ENCODE peak calls at places on chromosomes 3 and 15, in six cellular contexts. S, U, G, D, Y and X are unnamed samples.

GRCh38 chr3:115092220-115092791 is 54.8 kb downstream of the ZBTB20 start:
- DNase-seq in S (peak), U (peak), Y (peak), D (no peak), G (peak), X (peak)

GRCh38 chr3:186128158-186128557 is 19.3 kb upstream of the ETV5 start:
- DNase-seq in G (no peak), Y (no peak), D (no peak), S (no peak), U (no peak), X (no peak)

GRCh38 chr15:30038667-30039523 is 43.9 kb upstream of the GOLGA8J start:
- DNase-seq in U (no peak), S (peak), G (no peak), Y (no peak), D (no peak), X (peak)

GRCh38 chr15:65086680-65087111 is 10.2 kb downstream of the KBTBD13 start:
- DNase-seq in G (peak), U (no peak), D (no peak), Y (no peak), S (no peak), X (no peak)

GRCh38 chr3:197397812-197398211 is 99.4 kb upstream of the DLG1 start:
- DNase-seq in D (no peak), G (no peak), U (no peak), S (no peak), Y (no peak), X (no peak)

GRCh38 chr3:156693166-156693565 is 18.8 kb downstream of the TIPARP start:
- DNase-seq in Y (no peak), S (no peak), D (no peak), G (no peak), U (no peak), X (no peak)

GRCh38 chr3:189460511-189460910 is 170.7 kb upstream of the TP63 start:
- DNase-seq in D (no peak), U (no peak), Y (no peak), S (no peak), G (no peak), X (no peak)

GRCh38 chr3:70832811-70833509 is 520.5 kb upstream of the MDFIC2 start:
- DNase-seq in Y (no peak), U (no peak), S (no peak), G (peak), D (no peak), X (no peak)

GRCh38 chr15:77642019-77642418 is 9.3 kb upstream of the LINGO1 start:
- DNase-seq in S (no peak), U (no peak), D (no peak), Y (no peak), G (no peak), X (no peak)

GRCh38 chr3:38267689-38268477 is 2.3 kb downstream of the SLC22A13 start:
- DNase-seq in D (no peak), S (no peak), U (no peak), Y (no peak), G (no peak), X (no peak)

GRCh38 chr3:108664266-108664665 is 74.7 kb downstream of the DZIP3 start:
- DNase-seq in S (no peak), Y (no peak), G (peak), D (no peak), U (no peak), X (no peak)

GRCh38 chr15:79282371-79283251 is at the start of gene ANKRD34C:
- DNase-seq in D (no peak), U (no peak), Y (no peak), S (peak), G (no peak), X (no peak)

GRCh38 chr15:32802296-32802936 is 84.6 kb downstream of the GREM1 start:
- DNase-seq in D (no peak), S (no peak), G (peak), Y (no peak), U (no peak), X (no peak)

GRCh38 chr3:184717608-184717995 is 5.7 kb upstream of the MAGEF1 start:
- DNase-seq in Y (no peak), U (no peak), G (no peak), S (no peak), D (no peak), X (peak)

GRCh38 chr3:127428344-127429001 is 140.6 kb upstream of the PRR20G start:
- DNase-seq in D (no peak), Y (no peak), G (no peak), U (no peak), S (no peak), X (no peak)

GRCh38 chr15:37873336-37873735 is 61.1 kb upstream of the TMCO5A start:
- DNase-seq in U (no peak), D (no peak), G (no peak), Y (no peak), S (no peak), X (no peak)

GRCh38 chr15:100338971-100339444 is 2.8 kb downstream of the ADAMTS17 start:
- DNase-seq in D (peak), Y (peak), G (peak), S (peak), U (peak), X (no peak)

GRCh38 chr3:127688416-127689265 is 15.9 kb downstream of the ABTB1 start:
- DNase-seq in S (peak), D (no peak), G (peak), Y (peak), U (peak), X (no peak)

GRCh38 chr3:43013743-43014155 is 34.6 kb downstream of the GASK1A start:
- DNase-seq in S (no peak), D (no peak), Y (no peak), U (peak), G (no peak), X (no peak)

GRCh38 chr15:85920926-85921325 is 126.2 kb upstream of the KLHL25 start:
- DNase-seq in G (no peak), U (no peak), D (no peak), S (no peak), Y (no peak), X (no peak)

GRCh38 chr15:61906961-61907752 is 153.1 kb downstream of the VPS13C start:
- DNase-seq in S (peak), U (no peak), G (no peak), D (no peak), Y (no peak), X (no peak)

GRCh38 chr3:140532793-140533330 is 145.0 kb upstream of the TRIM42 start:
- DNase-seq in Y (no peak), S (no peak), U (no peak), D (no peak), G (peak), X (no peak)

GRCh38 chr3:182212479-182213076 is 500.9 kb downstream of the SOX2 start:
- DNase-seq in G (no peak), Y (peak), U (no peak), S (peak), D (peak), X (no peak)

GRCh38 chr15:98689431-98689861 is 41.1 kb downstream of the IGF1R start:
- DNase-seq in G (peak), U (no peak), S (no peak), D (no peak), Y (no peak), X (no peak)

GRCh38 chr3:52682016-52682415 is 3.7 kb downstream of the PBRM1 start:
- DNase-seq in D (no peak), U (no peak), G (peak), S (peak), Y (peak), X (no peak)

GRCh38 chr15:84681822-84682221 is 23.8 kb upstream of the NMB start:
- DNase-seq in D (no peak), S (no peak), U (peak), G (no peak), Y (no peak), X (no peak)

GRCh38 chr15:29665441-29665985 is 156.8 kb downstream of the TJP1 start:
- DNase-seq in Y (no peak), G (no peak), U (no peak), S (no peak), D (no peak), X (no peak)

GRCh38 chr3:73399106-73399505 is 225.6 kb downstream of the PDZRN3 start:
- DNase-seq in U (no peak), S (no peak), D (no peak), Y (no peak), G (no peak), X (no peak)

GRCh38 chr15:90060797-90061196 is 41.5 kb downstream of the IDH2 start:
- DNase-seq in Y (no peak), G (no peak), U (no peak), D (no peak), S (peak), X (no peak)

GRCh38 chr3:23232016-23232415 is 28.9 kb downstream of the UBE2E2 start:
- DNase-seq in G (no peak), S (no peak), Y (no peak), D (no peak), U (no peak), X (no peak)

GRCh38 chr3:127590282-127590592 is 296 bp downstream of the TPRA1 start:
- DNase-seq in D (no peak), S (no peak), G (no peak), U (peak), Y (no peak), X (no peak)

GRCh38 chr15:79540551-79540950 is 108.4 kb downstream of the MINAR1 start:
- DNase-seq in D (no peak), U (no peak), Y (no peak), G (no peak), S (no peak), X (no peak)

GRCh38 chr3:157816296-157816695 is 289.9 kb downstream of the SHOX2 start:
- DNase-seq in Y (no peak), G (no peak), U (no peak), S (no peak), D (no peak), X (no peak)

GRCh38 chr15:65916041-65916663 is 46.9 kb downstream of the RAB11A start:
- DNase-seq in U (no peak), Y (no peak), D (no peak), G (no peak), S (no peak), X (no peak)

DNA sequence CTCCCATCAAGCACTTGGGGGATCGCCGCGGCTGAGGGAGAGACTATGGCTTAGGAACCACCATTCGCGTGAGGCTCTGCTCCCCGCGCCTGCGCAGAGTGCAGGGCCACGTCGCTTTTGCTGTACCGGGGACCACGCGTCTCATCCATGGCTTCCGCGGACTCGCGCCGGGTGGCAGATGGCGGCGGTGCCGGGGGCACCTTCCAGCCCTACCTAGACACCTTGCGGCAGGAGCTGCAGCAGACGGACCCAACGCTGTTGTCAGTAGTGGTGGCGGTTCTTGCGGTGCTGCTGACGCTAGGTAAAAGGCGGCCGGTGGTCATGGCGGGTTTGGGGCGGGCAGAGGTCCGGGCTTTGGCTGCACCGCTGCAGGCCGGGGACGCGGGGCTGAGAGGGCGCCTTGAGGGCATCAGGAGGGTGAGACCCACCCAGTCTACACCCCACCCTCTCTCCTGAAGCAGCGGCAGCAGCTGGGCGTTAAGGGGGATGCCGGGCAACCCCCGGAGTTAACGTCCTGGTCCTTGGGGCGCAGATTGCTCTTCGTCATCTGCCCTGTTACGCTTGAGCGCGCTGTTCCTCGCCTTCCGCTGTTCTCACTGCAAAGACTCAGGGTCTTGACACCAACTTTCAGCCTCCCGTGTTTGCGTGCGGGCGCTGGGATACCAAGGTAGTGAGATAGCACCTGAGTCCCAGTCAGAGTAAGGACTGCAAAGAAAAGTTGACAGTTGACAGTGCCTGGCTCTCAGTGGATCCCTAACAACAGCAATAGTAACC is at the start of gene SRPRB:
- DNase-seq in G (peak), U (peak), D (no peak), S (peak), Y (peak), X (peak)
- H3K27ac ChIP-seq in G (peak), U (peak), D (peak), S (peak), Y (peak), X (no peak)

GRCh38 chr3:149277338-149277813 is 55.7 kb upstream of the CP start:
- DNase-seq in Y (no peak), U (no peak), D (peak), G (peak), S (no peak), X (no peak)
- H3K27ac ChIP-seq in Y (no peak), U (peak), D (peak), G (peak), S (peak), X (no peak)

GRCh38 chr3:13010770-13011169 is 62.5 kb downstream of the IQSEC1 start:
- DNase-seq in G (peak), S (no peak), U (no peak), D (no peak), Y (no peak), X (no peak)

GRCh38 chr3:13013151-13013561 is 60.1 kb downstream of the IQSEC1 start:
- DNase-seq in Y (no peak), D (no peak), S (no peak), G (peak), U (no peak), X (no peak)

GRCh38 chr3:13012228-13012691 is 61.0 kb downstream of the IQSEC1 start:
- DNase-seq in Y (no peak), G (peak), D (no peak), U (peak), S (peak), X (no peak)

GRCh38 chr3:13009946-13010315 is 63.3 kb downstream of the IQSEC1 start:
- DNase-seq in G (no peak), S (no peak), Y (no peak), D (no peak), U (peak), X (no peak)

DNA sequence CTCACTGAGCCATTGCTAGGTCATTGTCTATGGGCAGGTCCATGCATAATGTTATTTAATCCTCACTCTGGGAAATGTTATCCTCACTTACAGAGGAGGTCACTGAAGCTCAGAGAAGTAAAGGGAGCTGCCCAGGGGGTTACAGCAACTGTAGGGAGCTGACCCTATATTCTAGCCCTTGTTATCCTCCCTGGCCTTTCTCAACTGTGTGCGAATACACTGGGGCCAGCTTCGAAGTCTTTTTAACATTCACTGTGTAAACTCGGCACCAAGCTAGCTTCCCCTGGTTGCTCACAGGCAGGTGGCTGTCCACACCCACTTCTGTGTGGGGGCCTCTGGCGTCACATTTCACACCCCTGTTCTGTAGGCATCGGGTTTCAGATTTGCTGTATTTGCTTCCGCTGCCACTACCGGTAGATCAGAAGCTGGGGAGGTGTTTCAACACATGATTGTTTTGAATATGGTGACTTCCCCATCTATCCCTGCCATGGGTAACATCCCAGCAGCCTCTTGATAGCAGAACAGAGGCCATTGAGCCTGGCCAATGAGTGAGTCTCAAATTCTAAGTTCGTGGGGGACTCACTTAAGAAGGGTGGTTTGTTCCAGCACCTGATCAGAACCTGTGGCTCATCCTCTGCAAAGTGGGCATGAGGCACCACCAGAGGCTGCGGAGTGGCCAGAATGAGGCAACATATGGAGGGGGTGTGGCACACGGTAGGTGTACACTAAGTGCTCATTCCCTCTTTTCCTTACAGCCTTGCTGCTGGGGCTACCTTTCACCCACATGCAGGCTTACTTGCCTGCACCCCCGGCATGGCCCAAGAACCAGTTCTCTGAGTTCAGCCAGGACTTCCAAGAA is 61.6 kb downstream of the IQSEC1 start:
- DNase-seq in G (peak), D (no peak), Y (no peak), U (peak), S (no peak), X (no peak)
- H3K27ac ChIP-seq in G (no peak), D (no peak), Y (no peak), U (peak), S (no peak), X (peak)

GRCh38 chr3:13713396-13713795 is 164.5 kb downstream of the FBLN2 start:
- DNase-seq in G (no peak), D (no peak), U (no peak), S (no peak), Y (peak), X (no peak)

GRCh38 chr3:13712682-13713180 is 163.8 kb downstream of the FBLN2 start:
- DNase-seq in G (no peak), D (no peak), Y (peak), S (no peak), U (no peak), X (no peak)

GRCh38 chr3:13715167-13715954 is 164.5 kb downstream of the WNT7A start:
- DNase-seq in Y (peak), G (no peak), U (no peak), D (no peak), S (no peak), X (no peak)

GRCh38 chr3:13715961-13716360 is 163.9 kb downstream of the WNT7A start:
- DNase-seq in U (no peak), D (no peak), Y (peak), S (no peak), G (no peak), X (no peak)

GRCh38 chr3:13714251-13714916 is 165.5 kb downstream of the FBLN2 start:
- DNase-seq in Y (no peak), U (no peak), G (no peak), D (no peak), S (no peak), X (no peak)
- H3K27ac ChIP-seq in Y (no peak), U (no peak), G (no peak), D (no peak), S (no peak), X (no peak)

GRCh38 chr15:63902671-63903035 is 68.9 kb upstream of the HERC1 start:
- DNase-seq in S (no peak), G (no peak), Y (no peak), D (no peak), U (no peak), X (no peak)

GRCh38 chr15:63901912-63902670 is 68.3 kb upstream of the HERC1 start:
- DNase-seq in G (no peak), D (no peak), Y (no peak), U (no peak), S (no peak), X (no peak)

GRCh38 chr15:63904042-63904441 is 70.3 kb upstream of the HERC1 start:
- DNase-seq in Y (no peak), D (no peak), G (no peak), U (no peak), S (no peak), X (no peak)

GRCh38 chr15:63899193-63899592 is 65.4 kb upstream of the HERC1 start:
- DNase-seq in Y (no peak), G (no peak), D (no peak), U (no peak), S (no peak), X (peak)

DNA sequence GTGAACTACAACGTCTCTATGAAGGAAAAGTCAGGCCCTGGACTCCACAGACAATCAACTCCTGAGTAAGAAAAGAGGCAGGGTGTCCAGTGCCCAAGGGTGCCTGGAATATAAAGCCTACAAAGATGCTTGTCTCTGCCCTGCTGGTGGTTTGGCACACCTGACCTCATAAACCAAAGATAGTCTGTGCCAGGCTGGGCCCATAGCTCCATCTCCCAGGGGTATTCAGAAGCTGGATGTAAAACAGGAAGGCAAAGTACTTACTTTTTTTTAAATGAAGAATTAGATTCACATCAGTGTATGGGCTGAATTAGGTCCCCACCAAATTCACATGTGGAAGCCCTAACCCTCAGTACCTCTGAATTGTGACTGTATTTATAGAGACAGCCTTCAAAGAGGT is 66.6 kb upstream of the HERC1 start:
- DNase-seq in Y (no peak), D (no peak), U (no peak), G (no peak), S (no peak), X (no peak)
- H3K27ac ChIP-seq in Y (no peak), D (no peak), U (no peak), G (no peak), S (no peak), X (no peak)

GRCh38 chr15:51702710-51703109 is 21.4 kb downstream of the SCG3 start:
- DNase-seq in G (no peak), S (no peak), Y (no peak), D (no peak), U (no peak), X (no peak)
- H3K27ac ChIP-seq in G (no peak), S (no peak), Y (no peak), D (no peak), U (no peak), X (no peak)

GRCh38 chr3:87895983-87896382 is 162.8 kb downstream of the CGGBP1 start:
- DNase-seq in S (no peak), U (no peak), G (no peak), D (no peak), Y (no peak), X (no peak)
- H3K27ac ChIP-seq in S (no peak), U (no peak), G (no peak), D (no peak), Y (no peak), X (no peak)

GRCh38 chr3:65233561-65233960 is 545.8 kb upstream of the ADAMTS9 start:
- DNase-seq in Y (no peak), U (no peak), S (no peak), D (no peak), G (no peak), X (no peak)

GRCh38 chr3:65234499-65234898 is 546.7 kb upstream of the ADAMTS9 start:
- DNase-seq in D (no peak), S (no peak), Y (no peak), U (no peak), G (no peak), X (no peak)

DNA sequence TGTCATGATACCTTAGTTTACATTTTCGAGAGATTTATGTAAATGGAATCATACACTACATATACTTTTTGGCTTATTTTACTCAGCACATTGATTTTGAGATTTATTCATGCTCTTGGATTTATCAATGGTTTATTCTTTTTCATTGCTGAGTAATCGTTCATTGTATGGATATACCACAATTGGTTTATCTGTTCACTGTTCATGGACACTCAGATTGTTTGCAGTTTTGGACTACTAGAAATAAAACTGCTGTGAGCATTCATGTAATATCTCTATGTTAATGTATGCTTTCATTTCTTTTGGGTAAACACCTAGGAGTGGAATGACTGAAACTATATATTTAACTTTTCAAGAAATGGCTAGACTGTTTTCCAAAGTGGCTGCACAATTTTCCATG is 550.9 kb upstream of the ADAMTS9 start:
- DNase-seq in U (no peak), S (no peak), D (no peak), G (no peak), Y (no peak), X (no peak)
- H3K27ac ChIP-seq in U (no peak), S (no peak), D (no peak), G (no peak), Y (no peak), X (no peak)